ENCODE peak calls at places on chromosomes 1 and 21, in four cellular contexts. One of them, this sample, is unnamed.

GRCh38 chr1:227728059-227728891 is 6.8 kb downstream of the JMJD4 start:
- DNase-seq in neural progenitor cell: peak; percentile 89
- DNase-seq in CD8-positive, alpha-beta T cell: peak; percentile 62
- DNase-seq in right lobe of liver: peak; percentile 93
- DNase-seq in this sample: peak; percentile 87

GRCh38 chr1:81414417-81415087 is 386.2 kb upstream of the ADGRL2 start:
- DNase-seq in right lobe of liver: peak; percentile 60
- DNase-seq in CD8-positive, alpha-beta T cell: no peak
- DNase-seq in neural progenitor cell: peak; percentile 78
- DNase-seq in this sample: peak; percentile 82

GRCh38 chr1:55696181-55696580 is 481.0 kb upstream of the USP24 start:
- DNase-seq in right lobe of liver: no peak
- DNase-seq in neural progenitor cell: no peak
- DNase-seq in CD8-positive, alpha-beta T cell: no peak
- DNase-seq in this sample: no peak

GRCh38 chr1:37606481-37607263 is 10.9 kb upstream of the GNL2 start:
- DNase-seq in CD8-positive, alpha-beta T cell: no peak
- DNase-seq in neural progenitor cell: no peak
- DNase-seq in right lobe of liver: no peak
- DNase-seq in this sample: no peak

GRCh38 chr1:160103658-160104519 is 5.5 kb upstream of the IGSF8 start:
- DNase-seq in neural progenitor cell: no peak
- DNase-seq in right lobe of liver: no peak
- DNase-seq in CD8-positive, alpha-beta T cell: no peak
- DNase-seq in this sample: no peak

GRCh38 chr1:115062542-115063004 is 26.7 kb downstream of the TSPAN2 start:
- DNase-seq in CD8-positive, alpha-beta T cell: peak; percentile 96
- DNase-seq in right lobe of liver: peak; percentile 33
- DNase-seq in neural progenitor cell: no peak
- DNase-seq in this sample: peak; percentile 64

GRCh38 chr1:86764523-86764922 is 60.1 kb downstream of the SH3GLB1 start:
- DNase-seq in right lobe of liver: no peak
- DNase-seq in CD8-positive, alpha-beta T cell: no peak
- DNase-seq in neural progenitor cell: no peak
- DNase-seq in this sample: no peak

GRCh38 chr1:23478896-23479790 is 4.8 kb downstream of the ASAP3 start:
- DNase-seq in CD8-positive, alpha-beta T cell: no peak
- DNase-seq in neural progenitor cell: no peak
- DNase-seq in right lobe of liver: peak; percentile 88
- DNase-seq in this sample: peak; percentile 86

GRCh38 chr21:15289246-15289645 is 224.4 kb upstream of the NRIP1 start:
- DNase-seq in neural progenitor cell: no peak
- DNase-seq in right lobe of liver: no peak
- DNase-seq in CD8-positive, alpha-beta T cell: no peak
- DNase-seq in this sample: no peak

GRCh38 chr1:86068841-86069756 is 87.5 kb downstream of the COL24A1 start:
- DNase-seq in neural progenitor cell: no peak
- DNase-seq in right lobe of liver: no peak
- DNase-seq in CD8-positive, alpha-beta T cell: no peak
- DNase-seq in this sample: no peak

GRCh38 chr1:59263116-59263515 is 33.8 kb upstream of the FGGY start:
- DNase-seq in neural progenitor cell: no peak
- DNase-seq in CD8-positive, alpha-beta T cell: no peak
- DNase-seq in right lobe of liver: no peak
- DNase-seq in this sample: no peak

GRCh38 chr1:167465751-167466150 is 52.6 kb downstream of the CD247 start:
- DNase-seq in CD8-positive, alpha-beta T cell: no peak
- DNase-seq in neural progenitor cell: no peak
- DNase-seq in right lobe of liver: no peak
- DNase-seq in this sample: no peak

GRCh38 chr1:37795340-37796110 is 1.9 kb downstream of the MANEAL start:
- DNase-seq in CD8-positive, alpha-beta T cell: peak; percentile 41
- DNase-seq in neural progenitor cell: peak; percentile 88
- DNase-seq in right lobe of liver: peak; percentile 60
- DNase-seq in this sample: peak; percentile 68

GRCh38 chr1:33338495-33339211 is 17.8 kb upstream of the A3GALT2 start:
- DNase-seq in right lobe of liver: no peak
- DNase-seq in CD8-positive, alpha-beta T cell: no peak
- DNase-seq in neural progenitor cell: peak; percentile 94
- DNase-seq in this sample: peak; percentile 65

GRCh38 chr1:59477286-59477685 is 180.4 kb downstream of the FGGY start:
- DNase-seq in neural progenitor cell: no peak
- DNase-seq in right lobe of liver: no peak
- DNase-seq in CD8-positive, alpha-beta T cell: no peak
- DNase-seq in this sample: no peak

GRCh38 chr1:109498161-109498801 is 4.4 kb downstream of the CYB561D1 start:
- DNase-seq in neural progenitor cell: peak; percentile 81
- DNase-seq in right lobe of liver: no peak
- DNase-seq in CD8-positive, alpha-beta T cell: peak; percentile 53
- DNase-seq in this sample: no peak

GRCh38 chr1:20588634-20589225 is at the start of gene CDA:
- DNase-seq in neural progenitor cell: no peak
- DNase-seq in CD8-positive, alpha-beta T cell: no peak
- DNase-seq in right lobe of liver: peak; percentile 80
- DNase-seq in this sample: no peak

GRCh38 chr1:101262601-101263348 is 26.0 kb downstream of the S1PR1 start:
- DNase-seq in neural progenitor cell: no peak
- DNase-seq in CD8-positive, alpha-beta T cell: no peak
- DNase-seq in right lobe of liver: no peak
- DNase-seq in this sample: no peak

DNA sequence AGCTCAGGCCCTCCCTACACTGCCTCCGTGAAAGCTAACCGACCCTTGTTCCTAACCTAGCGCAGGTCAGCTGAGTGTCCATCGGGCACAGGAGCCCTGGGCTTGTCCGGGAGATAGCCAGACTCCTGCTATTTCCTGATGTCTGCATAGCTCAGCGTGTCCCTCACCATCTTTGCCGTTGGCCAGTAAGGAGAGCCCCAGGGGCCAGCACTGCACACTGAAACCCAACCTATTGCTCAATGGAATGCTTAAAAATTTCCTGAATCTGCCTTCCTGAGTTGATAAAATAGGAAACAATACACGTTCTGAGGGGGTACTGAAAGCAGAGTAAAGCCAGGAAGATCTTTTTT is 2.2 kb downstream of the RUNX1 start:
- DNase-seq in CD8-positive, alpha-beta T cell: no peak
- DNase-seq in right lobe of liver: no peak
- DNase-seq in neural progenitor cell: no peak
- DNase-seq in this sample: no peak
- H3K4me3 ChIP-seq in CD8-positive, alpha-beta T cell: peak overlapping the region; percentile 75
- H3K4me3 ChIP-seq in right lobe of liver: no peak overlapping the region
- H3K4me3 ChIP-seq in neural progenitor cell: no peak overlapping the region
- H3K4me3 ChIP-seq in this sample: peak overlapping the region; percentile 43

GRCh38 chr1:198647055-198647454 is 8.2 kb downstream of the PTPRC start:
- DNase-seq in right lobe of liver: no peak
- DNase-seq in CD8-positive, alpha-beta T cell: no peak
- DNase-seq in neural progenitor cell: no peak
- DNase-seq in this sample: no peak
- H3K4me1 ChIP-seq in right lobe of liver: no peaks in the 10 kb centered on the region
- H3K4me1 ChIP-seq in CD8-positive, alpha-beta T cell: peaks cover 43% of the 10 kb centered on the region
- H3K4me1 ChIP-seq in neural progenitor cell: peaks cover 2% of the 10 kb centered on the region
- H3K4me1 ChIP-seq in this sample: peaks cover 2% of the 10 kb centered on the region

DNA sequence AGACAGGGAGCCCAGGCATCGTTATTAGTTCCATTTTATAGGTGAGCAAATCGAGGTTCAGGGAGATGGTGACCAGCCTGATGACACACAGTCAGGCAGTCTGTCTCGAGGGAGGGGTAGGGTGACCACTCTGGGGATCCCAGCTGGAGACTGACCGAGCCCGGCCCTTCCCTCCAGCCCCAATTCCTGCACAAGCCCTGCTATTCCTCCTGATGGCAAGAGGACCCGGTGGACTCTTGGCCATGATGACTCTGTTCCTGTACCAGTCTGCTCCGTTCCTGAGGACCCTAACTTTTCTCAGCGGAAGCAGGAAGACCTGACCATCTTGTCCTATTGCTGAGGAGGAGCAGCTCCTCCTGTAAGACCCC is 391 bp downstream of the AGT start:
- DNase-seq in neural progenitor cell: no peak
- DNase-seq in right lobe of liver: no peak
- DNase-seq in CD8-positive, alpha-beta T cell: no peak
- DNase-seq in this sample: no peak
- H3K27ac ChIP-seq in neural progenitor cell: no peak overlapping the region
- H3K27ac ChIP-seq in right lobe of liver: peak overlapping the region; percentile 97
- H3K27ac ChIP-seq in CD8-positive, alpha-beta T cell: no peak overlapping the region
- H3K27ac ChIP-seq in this sample: no peak overlapping the region

GRCh38 chr21:42641311-42642218 is 11.9 kb upstream of the PDE9A start:
- DNase-seq in right lobe of liver: no peak
- DNase-seq in neural progenitor cell: no peak
- DNase-seq in CD8-positive, alpha-beta T cell: no peak
- DNase-seq in this sample: no peak
- H3K4me3 ChIP-seq in right lobe of liver: no peak overlapping the region
- H3K4me3 ChIP-seq in neural progenitor cell: no peak overlapping the region
- H3K4me3 ChIP-seq in CD8-positive, alpha-beta T cell: no peak overlapping the region
- H3K4me3 ChIP-seq in this sample: peak overlapping the region; percentile 11

GRCh38 chr1:51621841-51622454 is 5.1 kb downstream of the OSBPL9 start:
- DNase-seq in neural progenitor cell: no peak
- DNase-seq in CD8-positive, alpha-beta T cell: no peak
- DNase-seq in right lobe of liver: no peak
- DNase-seq in this sample: no peak

GRCh38 chr1:51623025-51623424 is 6.1 kb downstream of the OSBPL9 start:
- DNase-seq in neural progenitor cell: no peak
- DNase-seq in right lobe of liver: no peak
- DNase-seq in CD8-positive, alpha-beta T cell: no peak
- DNase-seq in this sample: no peak

GRCh38 chr1:51620470-51620869 is 3.6 kb downstream of the OSBPL9 start:
- DNase-seq in neural progenitor cell: no peak
- DNase-seq in right lobe of liver: no peak
- DNase-seq in CD8-positive, alpha-beta T cell: no peak
- DNase-seq in this sample: no peak

GRCh38 chr1:51622455-51622913 is 5.6 kb downstream of the OSBPL9 start:
- DNase-seq in right lobe of liver: peak; percentile 45
- DNase-seq in CD8-positive, alpha-beta T cell: no peak
- DNase-seq in neural progenitor cell: no peak
- DNase-seq in this sample: peak; percentile 35

GRCh38 chr1:51621161-51621560 is 4.3 kb downstream of the OSBPL9 start:
- DNase-seq in CD8-positive, alpha-beta T cell: no peak
- DNase-seq in right lobe of liver: no peak
- DNase-seq in neural progenitor cell: peak; percentile 9
- DNase-seq in this sample: no peak
- H3K4me1 ChIP-seq in CD8-positive, alpha-beta T cell: peaks cover 24% of the 10 kb centered on the region
- H3K4me1 ChIP-seq in right lobe of liver: peaks cover 24% of the 10 kb centered on the region
- H3K4me1 ChIP-seq in neural progenitor cell: peaks cover 15% of the 10 kb centered on the region
- H3K4me1 ChIP-seq in this sample: peaks cover 39% of the 10 kb centered on the region

DNA sequence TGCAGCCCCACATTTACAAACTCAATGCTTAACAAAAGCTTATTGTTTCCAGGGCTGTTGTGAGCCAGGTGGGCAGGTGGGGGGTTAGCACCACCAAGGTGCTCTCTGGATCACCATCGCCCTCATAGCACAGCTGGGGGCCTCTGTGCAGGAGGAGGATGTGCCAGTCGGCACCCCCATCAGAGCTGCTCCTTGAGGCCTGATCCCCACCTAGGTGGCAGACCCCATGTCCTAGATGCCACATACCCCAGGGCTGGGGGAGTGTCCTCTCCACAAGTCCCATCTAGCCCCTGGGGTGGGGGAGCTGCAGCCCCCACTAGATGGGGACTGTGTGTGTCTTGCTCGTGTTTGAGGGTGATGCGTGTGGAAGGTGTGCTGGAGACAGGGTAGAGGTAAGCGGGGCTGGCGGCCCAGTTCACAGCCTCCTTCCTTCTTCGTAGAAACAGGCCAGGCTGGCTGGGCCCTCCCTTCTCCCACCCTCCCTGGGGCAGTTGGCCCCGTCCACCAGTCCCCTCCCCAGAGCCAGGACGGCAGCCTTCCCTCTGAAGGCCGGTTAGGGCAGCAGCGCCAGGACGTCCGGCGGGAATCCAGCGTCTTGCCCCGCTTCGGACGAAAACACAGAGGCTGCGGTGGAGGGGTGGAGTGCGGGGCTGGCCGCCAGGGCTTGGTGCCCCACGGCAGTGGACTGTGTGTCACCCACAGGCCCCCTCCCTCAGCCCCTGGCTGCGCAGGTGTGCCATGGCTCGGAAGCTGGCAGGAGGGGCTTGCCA is 3.4 kb downstream of the PRDM16 start:
- DNase-seq in CD8-positive, alpha-beta T cell: no peak
- DNase-seq in neural progenitor cell: peak; percentile 52
- DNase-seq in right lobe of liver: no peak
- DNase-seq in this sample: peak; percentile 81
- H3K27ac ChIP-seq in CD8-positive, alpha-beta T cell: no peak overlapping the region
- H3K27ac ChIP-seq in neural progenitor cell: no peak overlapping the region
- H3K27ac ChIP-seq in right lobe of liver: no peak overlapping the region
- H3K27ac ChIP-seq in this sample: peak overlapping the region; percentile 94

DNA sequence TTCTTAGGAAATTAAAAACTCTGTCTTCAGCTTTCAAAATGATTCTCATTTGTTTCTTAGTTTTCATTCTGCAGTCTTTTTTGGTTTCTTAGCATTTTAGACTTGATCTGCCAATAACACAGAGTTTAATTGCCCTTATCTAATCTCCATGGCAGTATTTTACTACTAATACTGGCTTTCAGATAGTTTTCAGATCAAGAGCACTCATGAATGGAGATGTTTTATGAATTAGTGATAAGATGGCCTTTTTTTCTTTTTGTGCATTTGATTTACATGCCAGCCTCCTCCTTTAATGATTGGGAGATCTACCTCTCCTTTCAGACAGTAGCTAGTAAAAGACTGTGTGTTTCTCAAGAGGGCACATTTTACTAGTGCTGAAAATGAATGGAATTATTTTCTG is 5.6 kb downstream of the MIA3 start:
- DNase-seq in neural progenitor cell: no peak
- DNase-seq in CD8-positive, alpha-beta T cell: no peak
- DNase-seq in right lobe of liver: no peak
- DNase-seq in this sample: no peak
- H3K4me3 ChIP-seq in neural progenitor cell: no peak overlapping the region
- H3K4me3 ChIP-seq in CD8-positive, alpha-beta T cell: no peak overlapping the region
- H3K4me3 ChIP-seq in right lobe of liver: no peak overlapping the region
- H3K4me3 ChIP-seq in this sample: no peak overlapping the region